ENCODE peak calls at places on chromosomes 2 and 18, in ten cellular contexts. D, J, P, R, U, B, M, N, F and A are unnamed samples.

GRCh38 chr18:37421349-37422080 is 144.1 kb downstream of the CELF4 start:
- DNase-seq in D (no peak), J (no peak), P (peak), R (peak), U (no peak), B (no peak), M (no peak), N (no peak), F (no peak), A (no peak)

GRCh38 chr2:118774458-118775133 is 72.9 kb downstream of the EN1 start:
- DNase-seq in D (peak), J (peak), P (no peak), R (peak), U (peak), B (no peak), M (peak), N (peak), F (peak), A (no peak)

GRCh38 chr18:11767935-11768334 is 78.9 kb downstream of the GNAL start:
- DNase-seq in D (peak), J (no peak), P (peak), R (no peak), U (no peak), B (no peak), M (no peak), N (no peak), F (no peak), A (no peak)

GRCh38 chr2:63681896-63682295 is 93.1 kb downstream of the MDH1 start:
- DNase-seq in D (no peak), J (no peak), P (no peak), R (no peak), U (no peak), B (no peak), M (no peak), N (no peak), F (no peak), A (no peak)

GRCh38 chr2:20665261-20666113 is 1.5 kb upstream of the GDF7 start:
- DNase-seq in D (no peak), J (no peak), P (no peak), R (no peak), U (no peak), B (no peak), M (no peak), N (no peak), F (no peak), A (no peak)

GRCh38 chr2:26780203-26780760 is 5.6 kb upstream of the CENPA start:
- DNase-seq in D (no peak), J (no peak), P (no peak), R (no peak), U (no peak), B (no peak), M (no peak), N (no peak), F (no peak), A (no peak)

GRCh38 chr18:48736316-48736715 is 197.5 kb downstream of the CTIF start:
- DNase-seq in D (no peak), J (no peak), P (no peak), R (no peak), U (no peak), B (no peak), M (no peak), N (no peak), F (no peak), A (no peak)

GRCh38 chr2:179574061-179574519 is 287.3 kb downstream of the ZNF385B start:
- DNase-seq in D (no peak), J (no peak), P (no peak), R (no peak), U (no peak), B (no peak), M (no peak), N (no peak), F (no peak), A (peak)

GRCh38 chr2:202339052-202339870 is 36.9 kb upstream of the BMPR2 start:
- DNase-seq in D (peak), J (no peak), P (peak), R (peak), U (no peak), B (peak), M (no peak), N (no peak), F (no peak), A (peak)

GRCh38 chr18:48408111-48408726 is 964 bp downstream of the ZBTB7C start:
- DNase-seq in D (peak), J (no peak), P (no peak), R (no peak), U (no peak), B (no peak), M (no peak), N (no peak), F (peak), A (no peak)

GRCh38 chr18:9506046-9506792 is 30.9 kb downstream of the RALBP1 start:
- DNase-seq in D (no peak), J (no peak), P (no peak), R (no peak), U (no peak), B (no peak), M (no peak), N (no peak), F (no peak), A (no peak)

GRCh38 chr18:79380816-79381806 is 14.6 kb upstream of the NFATC1 start:
- DNase-seq in D (no peak), J (no peak), P (peak), R (no peak), U (peak), B (no peak), M (peak), N (peak), F (peak), A (peak)